ENCODE peak calls at places on chromosome 10, in five cellular contexts. V, N, L, O and B are unnamed samples.

GRCh38 chr10:108003576-108003975 is 839.1 kb upstream of the SORCS1 start:
- DNase-seq in V (no peak), N (no peak), L (no peak), O (no peak), B (no peak)

GRCh38 chr10:69567920-69568319 is 5.3 kb downstream of the NEUROG3 start:
- DNase-seq in V (no peak), N (no peak), L (peak; percentile 54), O (peak; percentile 7), B (peak; percentile 16)

GRCh38 chr10:131856441-131857094 is 44.2 kb upstream of the PPP2R2D start:
- DNase-seq in V (no peak), N (no peak), L (no peak), O (no peak), B (no peak)

GRCh38 chr10:127368937-127369336 is 172.5 kb upstream of the INSYN2A start:
- DNase-seq in V (no peak), N (no peak), L (no peak), O (no peak), B (no peak)

GRCh38 chr10:47370015-47370767 is 13.9 kb downstream of the ZNF488 start:
- DNase-seq in V (peak; percentile 77), N (no peak), L (no peak), O (no peak), B (peak; percentile 1)

GRCh38 chr10:93749218-93749799 is 8.4 kb upstream of the LGI1 start:
- DNase-seq in V (no peak), N (no peak), L (no peak), O (no peak), B (no peak)

GRCh38 chr10:70753841-70754621 is 31.1 kb downstream of the TBATA start:
- DNase-seq in V (no peak), N (no peak), L (no peak), O (no peak), B (no peak)

GRCh38 chr10:12981570-12981969 is 19.9 kb downstream of the CCDC3 start:
- DNase-seq in V (no peak), N (no peak), L (no peak), O (no peak), B (no peak)

GRCh38 chr10:94137747-94138146 is 144.0 kb downstream of the PLCE1 start:
- DNase-seq in V (no peak), N (no peak), L (no peak), O (no peak), B (no peak)

DNA sequence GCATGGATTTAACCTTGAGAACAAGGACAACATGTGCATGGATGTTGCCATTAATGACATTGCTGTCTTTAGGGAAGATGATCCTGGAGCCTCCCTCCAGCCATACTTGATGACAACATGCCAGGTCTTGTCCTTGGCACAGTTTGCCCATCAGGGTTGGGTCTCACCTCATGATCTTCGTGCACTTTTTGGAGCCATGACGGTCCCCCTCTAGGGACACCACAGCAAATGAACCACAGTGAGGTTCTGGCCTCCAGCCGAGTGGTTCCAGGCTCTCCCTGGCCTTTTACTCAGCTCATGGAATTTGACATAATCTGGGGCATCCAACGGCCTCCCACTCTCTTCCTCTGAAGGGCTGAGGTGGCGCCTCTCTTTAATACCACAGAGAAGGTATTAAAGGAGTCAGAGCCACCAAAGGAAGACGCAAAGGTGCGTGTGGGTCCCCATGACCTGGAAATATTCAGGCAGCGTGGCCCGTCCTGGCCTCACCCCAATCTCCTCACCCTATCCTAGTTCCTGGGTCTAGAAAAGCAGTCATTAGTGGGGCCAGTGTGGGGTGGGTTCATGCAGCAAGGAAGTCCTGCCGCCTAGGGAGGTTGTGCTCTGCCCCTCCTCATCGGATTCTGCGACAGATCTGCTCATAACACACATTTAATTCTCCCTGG is 184.8 kb downstream of the CXCL12 start:
- DNase-seq in V (peak; percentile 65), N (no peak), L (no peak), O (no peak), B (no peak)
- H3K4me1 ChIP-seq in V (peaks cover 27% of the 10 kb centered on the region), N (no peaks in the 10 kb centered on the region), L (peaks cover 32% of the 10 kb centered on the region), O (no peaks in the 10 kb centered on the region), B (no peaks in the 10 kb centered on the region)

GRCh38 chr10:103661951-103662405 is 168.5 kb downstream of the NEURL1 start:
- DNase-seq in V (no peak), N (no peak), L (no peak), O (no peak), B (no peak)
- H3K4me3 ChIP-seq in V (peak overlapping the region; percentile 64), N (no peak overlapping the region), L (peak overlapping the region; percentile 67), O (no peak overlapping the region), B (no peak overlapping the region)

GRCh38 chr10:106920538-106920937 is 244.0 kb downstream of the SORCS1 start:
- DNase-seq in V (no peak), N (no peak), L (no peak), O (no peak), B (no peak)
- H3K9me3 ChIP-seq in V (no peaks in the 10 kb centered on the region), N (no peaks in the 10 kb centered on the region), L (no peaks in the 10 kb centered on the region), O (no peaks in the 10 kb centered on the region), B (no peaks in the 10 kb centered on the region)

GRCh38 chr10:115056186-115056585 is 37.0 kb upstream of the ATRNL1 start:
- DNase-seq in V (no peak), N (no peak), L (no peak), O (no peak), B (no peak)
- H3K4me1 ChIP-seq in V (no peaks in the 10 kb centered on the region), N (no peaks in the 10 kb centered on the region), L (peaks cover 10% of the 10 kb centered on the region), O (no peaks in the 10 kb centered on the region), B (peaks cover 18% of the 10 kb centered on the region)